ENCODE peak calls at places on chromosome 10, in five cellular contexts. S is heart right ventricle, X is left lung, A is memory B cell, N is hepatocyte. K is an unnamed sample.

GRCh38 chr10:103442031-103442461 is 10.1 kb downstream of the CALHM2 start:
- DNase-seq in S (peak), X (peak), A (no peak), N (peak), K (peak)

GRCh38 chr10:56449770-56450169 is 88.7 kb upstream of the ZWINT start:
- DNase-seq in S (no peak), X (no peak), A (no peak), N (no peak), K (no peak)

GRCh38 chr10:92697663-92698511 is 8.1 kb downstream of the HHEX start:
- DNase-seq in S (no peak), X (no peak), A (no peak), N (no peak), K (no peak)

GRCh38 chr10:69901623-69902505 is 100.2 kb downstream of the COL13A1 start:
- DNase-seq in S (no peak), X (no peak), A (no peak), N (peak), K (no peak)

GRCh38 chr10:45003432-45004000 is 2.8 kb downstream of the ZNF22 start:
- DNase-seq in S (no peak), X (no peak), A (no peak), N (no peak), K (no peak)

GRCh38 chr10:51915031-51915542 is 215.7 kb upstream of the CSTF2T start:
- DNase-seq in S (no peak), X (no peak), A (no peak), N (no peak), K (no peak)

GRCh38 chr10:102752266-102752930 is 8.7 kb downstream of the WBP1L start:
- DNase-seq in S (no peak), X (no peak), A (no peak), N (no peak), K (peak)

GRCh38 chr10:32329061-32329460 is 17.9 kb downstream of the EPC1 start:
- DNase-seq in S (no peak), X (no peak), A (no peak), N (no peak), K (no peak)

GRCh38 chr10:91632671-91633550 is at the start of gene PPP1R3C:
- DNase-seq in S (peak), X (peak), A (peak), N (peak), K (peak)

GRCh38 chr10:125146791-125147604 is 13.4 kb downstream of the CTBP2 start:
- DNase-seq in S (no peak), X (peak), A (no peak), N (no peak), K (no peak)

GRCh38 chr10:23174974-23175512 is 17.1 kb upstream of the PTF1A start:
- DNase-seq in S (no peak), X (no peak), A (no peak), N (no peak), K (no peak)

GRCh38 chr10:69634759-69635425 is 4.8 kb downstream of the FAM241B start:
- DNase-seq in S (no peak), X (no peak), A (no peak), N (no peak), K (peak)

GRCh38 chr10:101974091-101974799 is 81.7 kb downstream of the ARMH3 start:
- DNase-seq in S (peak), X (no peak), A (no peak), N (no peak), K (no peak)

GRCh38 chr10:121899727-121900126 is 28.1 kb downstream of the ATE1 start:
- DNase-seq in S (no peak), X (no peak), A (no peak), N (no peak), K (no peak)

GRCh38 chr10:55966131-55966530 is 394.9 kb downstream of the ZWINT start:
- DNase-seq in S (no peak), X (no peak), A (no peak), N (no peak), K (no peak)

GRCh38 chr10:34061846-34062245 is 727.4 kb upstream of the NRP1 start:
- DNase-seq in S (no peak), X (no peak), A (no peak), N (no peak), K (no peak)

GRCh38 chr10:79375321-79376077 is 28.2 kb downstream of the PPIF start:
- DNase-seq in S (no peak), X (no peak), A (no peak), N (peak), K (peak)

GRCh38 chr10:69316313-69317059 is 38.2 kb downstream of the HK1 start:
- DNase-seq in S (no peak), X (no peak), A (no peak), N (peak), K (no peak)

GRCh38 chr10:3898821-3899220 is 113.8 kb upstream of the KLF6 start:
- DNase-seq in S (no peak), X (peak), A (no peak), N (no peak), K (no peak)

GRCh38 chr10:3140280-3140679 is 32.3 kb downstream of the PITRM1 start:
- DNase-seq in S (no peak), X (no peak), A (no peak), N (no peak), K (no peak)

GRCh38 chr10:57948796-57949195 is 318.9 kb downstream of the IPMK start:
- DNase-seq in S (no peak), X (no peak), A (no peak), N (no peak), K (no peak)

GRCh38 chr10:12777840-12778585 is 223.5 kb downstream of the CCDC3 start:
- DNase-seq in S (no peak), X (no peak), A (no peak), N (no peak), K (no peak)

GRCh38 chr10:103660364-103661197 is 167.1 kb downstream of the NEURL1 start:
- DNase-seq in S (no peak), X (peak), A (peak), N (no peak), K (no peak)

GRCh38 chr10:132856869-132857524 is 71.0 kb upstream of the NKX6-2 start:
- DNase-seq in S (no peak), X (peak), A (no peak), N (no peak), K (peak)

GRCh38 chr10:111126073-111126472 is 49.2 kb downstream of the ADRA2A start:
- DNase-seq in S (no peak), X (no peak), A (no peak), N (no peak), K (no peak)

GRCh38 chr10:124666494-124666893 is 77.7 kb downstream of the FAM53B start:
- DNase-seq in S (no peak), X (no peak), A (no peak), N (no peak), K (no peak)

GRCh38 chr10:8435186-8436055 is 380.9 kb downstream of the GATA3 start:
- DNase-seq in S (no peak), X (no peak), A (no peak), N (no peak), K (no peak)

GRCh38 chr10:29650552-29650944 is 15.8 kb upstream of the SVIL start:
- DNase-seq in S (no peak), X (no peak), A (no peak), N (no peak), K (no peak)

GRCh38 chr10:132447446-132448247 is 50.6 kb downstream of the PWWP2B start:
- DNase-seq in S (no peak), X (no peak), A (peak), N (peak), K (peak)

GRCh38 chr10:74753295-74754211 is 72.8 kb upstream of the KAT6B start:
- DNase-seq in S (no peak), X (no peak), A (no peak), N (peak), K (no peak)

GRCh38 chr10:45375101-45375500 is 1.1 kb downstream of the ALOX5 start:
- DNase-seq in S (no peak), X (no peak), A (no peak), N (no peak), K (no peak)

GRCh38 chr10:69438531-69439349 is 12.5 kb upstream of the TSPAN15 start:
- DNase-seq in S (no peak), X (no peak), A (no peak), N (peak), K (peak)

GRCh38 chr10:117609095-117609821 is 66.7 kb downstream of the EMX2 start:
- DNase-seq in S (peak), X (peak), A (no peak), N (peak), K (peak)

K was measured in lower leg skin.